ENCODE peak calls at places on chromosomes 11 and 22, in eight cellular contexts. A is adrenal gland; G is GM23338; L is mammary epithelial cell; D is SJSA1; O is CD4-positive, alpha-beta memory T cell; Q is uterus; S is ovary. F is an unnamed sample. For H3K4me1, the result is how much of the 10 kb centered on the place peaks cover.

GRCh38 chr11:6022954-6023353 is 7.6 kb downstream of the OR56A1 start:
- DNase-seq in G (peak), L (peak), A (no peak), S (no peak), D (no peak), O (peak), Q (no peak), F (no peak)

GRCh38 chr22:38957046-38957770 is at the start of gene APOBEC3A:
- DNase-seq in G (no peak), O (no peak), A (peak), S (no peak), Q (no peak), L (no peak), D (no peak), F (no peak)

GRCh38 chr11:102573851-102574250 is 43.3 kb upstream of the MMP7 start:
- DNase-seq in S (no peak), Q (no peak), A (no peak), G (no peak), L (peak), O (no peak), D (no peak), F (no peak)

GRCh38 chr11:9834281-9834680 is 170.4 kb downstream of the SWAP70 start:
- DNase-seq in L (no peak), S (no peak), D (no peak), A (no peak), Q (no peak), G (no peak), O (no peak), F (no peak)

GRCh38 chr11:1041936-1042608 is 5.6 kb upstream of the MUC6 start:
- DNase-seq in O (peak), G (no peak), L (no peak), S (no peak), Q (no peak), A (no peak), D (no peak), F (no peak)

GRCh38 chr22:22948651-22949611 is 61.3 kb downstream of the IGLL5 start:
- DNase-seq in Q (no peak), S (no peak), G (no peak), O (no peak), L (no peak), D (no peak), A (no peak), F (no peak)

GRCh38 chr11:87430821-87431220 is 393.1 kb downstream of the TMEM135 start:
- DNase-seq in Q (no peak), D (no peak), S (no peak), L (no peak), G (no peak), A (no peak), O (no peak), F (no peak)

GRCh38 chr11:102763440-102763839 is 17.0 kb downstream of the MMP10 start:
- DNase-seq in O (no peak), G (no peak), Q (no peak), A (no peak), S (no peak), L (peak), D (no peak), F (no peak)

GRCh38 chr11:71096751-71097388 is 155.5 kb downstream of the SHANK2 start:
- DNase-seq in G (no peak), A (no peak), O (no peak), D (no peak), Q (no peak), S (no peak), L (peak), F (no peak)

GRCh38 chr22:24026733-24027132 is 15.6 kb downstream of the CABIN1 start:
- DNase-seq in G (no peak), A (no peak), O (no peak), L (no peak), Q (no peak), D (no peak), S (no peak), F (no peak)

DNA sequence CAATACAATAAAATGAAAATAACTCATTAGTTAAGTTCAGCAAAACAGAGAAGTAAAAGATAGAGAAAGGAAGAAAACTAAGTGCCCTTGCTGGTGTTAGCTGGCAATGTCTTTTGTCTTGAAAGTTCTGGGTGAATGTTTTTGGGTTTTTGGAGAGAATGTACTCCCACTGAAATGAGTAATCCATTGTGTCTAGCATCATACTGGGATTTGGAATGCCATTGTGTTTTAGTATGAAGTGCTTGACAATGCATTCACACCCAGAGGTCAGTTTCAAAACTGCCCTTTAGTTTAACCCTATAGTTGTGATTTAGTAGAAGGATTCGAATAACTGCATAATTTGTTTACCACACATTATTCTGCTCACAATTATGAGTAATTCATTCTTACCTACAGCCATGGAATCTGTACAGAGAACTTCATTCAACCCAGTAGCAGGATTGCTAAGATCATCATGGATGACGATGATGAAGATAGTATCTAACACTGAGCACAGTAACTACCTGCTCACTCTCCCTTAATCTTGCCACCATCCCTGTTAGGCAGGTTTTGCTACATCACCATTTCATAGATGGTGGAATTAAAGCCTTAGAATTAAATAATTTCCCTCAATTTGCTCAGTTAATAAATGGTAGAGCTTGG is 33.9 kb downstream of the MAML2 start:
- DNase-seq in O (no peak), L (peak), A (no peak), Q (no peak), S (no peak), G (no peak), D (no peak), F (no peak)
- H3K4me1 ChIP-seq in O (under half), L (half or more), A (under half), Q (under half), S (under half), G (under half), D (half or more), F (under half)

GRCh38 chr11:19968860-19969259 is 191.4 kb downstream of the DBX1 start:
- DNase-seq in Q (no peak), D (no peak), L (peak), O (no peak), A (no peak), G (no peak), S (no peak), F (no peak)

GRCh38 chr11:19966435-19966834 is 193.8 kb downstream of the DBX1 start:
- DNase-seq in S (no peak), Q (no peak), G (no peak), D (no peak), L (no peak), O (no peak), A (no peak), F (no peak)

GRCh38 chr11:19963697-19964340 is 196.5 kb downstream of the DBX1 start:
- DNase-seq in G (no peak), S (no peak), A (no peak), O (no peak), Q (no peak), L (no peak), D (no peak), F (no peak)

GRCh38 chr11:19967796-19968195 is 192.5 kb downstream of the DBX1 start:
- DNase-seq in D (no peak), L (no peak), A (no peak), S (no peak), O (no peak), G (no peak), Q (no peak), F (no peak)

DNA sequence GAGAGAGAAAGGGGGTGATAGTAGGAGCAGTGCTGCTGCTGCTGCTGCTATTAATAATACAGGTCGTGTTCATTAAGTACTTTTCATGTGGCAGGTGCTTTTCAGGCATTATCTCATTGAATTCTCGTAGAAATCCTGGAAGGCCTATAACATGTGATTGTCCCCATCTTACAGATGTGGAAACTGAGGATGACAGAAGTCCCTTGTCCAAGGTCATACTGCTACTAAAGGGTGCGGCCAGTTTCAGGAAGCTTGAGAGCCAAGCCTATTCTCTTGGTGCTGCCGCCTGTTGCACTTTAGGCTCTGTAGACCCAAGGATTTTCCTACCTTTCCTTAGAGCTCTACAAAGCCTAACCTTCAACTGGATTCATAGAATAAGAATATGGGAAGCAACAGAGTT is 193.3 kb downstream of the DBX1 start:
- DNase-seq in G (no peak), D (no peak), S (no peak), A (no peak), Q (no peak), L (no peak), O (no peak), F (no peak)
- H3K27ac ChIP-seq in G (no peak), D (no peak), S (no peak), A (no peak), Q (no peak), L (no peak), O (no peak), F (no peak)

DNA sequence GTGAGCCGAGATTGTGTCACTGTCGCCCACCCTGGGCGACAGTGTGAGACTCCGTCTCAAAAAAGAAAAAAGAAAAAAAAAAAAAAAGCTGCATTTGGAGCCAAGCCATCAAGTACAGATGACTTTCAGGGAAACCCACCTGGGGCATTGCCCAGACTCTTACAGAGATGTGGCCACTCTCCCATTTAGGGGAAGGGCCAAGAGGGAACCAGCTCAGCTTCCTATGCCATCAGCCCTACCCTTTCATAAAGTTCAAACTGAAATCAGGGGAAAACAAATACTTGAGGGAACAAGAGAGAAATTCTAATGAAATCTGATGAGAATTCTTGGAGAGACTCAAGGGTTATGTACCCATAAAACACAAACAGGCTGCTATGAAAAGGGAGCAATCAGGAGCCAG is 64.2 kb upstream of the ARFGAP3 start:
- DNase-seq in A (no peak), D (no peak), Q (no peak), O (no peak), S (no peak), G (no peak), L (no peak), F (no peak)
- H3K4me1 ChIP-seq in A (under half), D (half or more), Q (under half), O (under half), S (under half), G (under half), L (half or more), F (under half)

GRCh38 chr11:126281666-126282175 is 1.2 kb upstream of the TIRAP start:
- DNase-seq in A (no peak), G (no peak), O (no peak), Q (no peak), L (no peak), S (no peak), D (no peak), F (no peak)

GRCh38 chr11:126284829-126285228 is 1.9 kb downstream of the TIRAP start:
- DNase-seq in D (peak), L (peak), Q (peak), O (peak), A (peak), S (peak), G (no peak), F (peak)

GRCh38 chr11:126282361-126282741 is 542 bp upstream of the TIRAP start:
- DNase-seq in D (no peak), L (peak), Q (peak), G (peak), O (peak), S (peak), A (peak), F (peak)

GRCh38 chr11:126281245-126281644 is 1.6 kb upstream of the TIRAP start:
- DNase-seq in D (no peak), O (no peak), Q (no peak), S (no peak), L (no peak), A (no peak), G (no peak), F (peak)

GRCh38 chr11:126282742-126283591 is at the start of gene TIRAP:
- DNase-seq in D (peak), O (peak), L (peak), S (peak), G (peak), Q (peak), A (peak), F (peak)
- H3K27ac ChIP-seq in D (peak), O (peak), L (peak), S (peak), G (no peak), Q (peak), A (peak), F (peak)

DNA sequence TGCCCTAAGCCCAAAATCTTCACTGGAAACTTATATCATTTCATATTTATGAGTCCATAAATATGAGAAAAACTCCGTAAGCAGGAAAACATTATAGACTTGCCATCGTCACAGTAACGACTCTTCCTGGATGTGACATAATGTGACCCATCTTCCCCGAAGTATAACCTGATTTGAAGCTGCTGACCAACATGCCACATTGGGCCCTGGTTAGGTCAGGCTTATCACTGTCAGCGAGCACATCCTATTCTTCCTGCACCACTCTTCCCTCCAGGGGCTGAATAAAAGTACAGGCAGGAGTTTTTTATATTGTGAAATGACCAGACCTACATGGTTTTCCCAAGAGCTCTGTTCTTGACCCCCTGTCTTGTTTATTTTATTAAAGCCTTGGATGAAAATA is 12.1 kb upstream of the BLID start:
- DNase-seq in O (no peak), S (no peak), Q (no peak), G (no peak), L (no peak), D (no peak), A (no peak), F (no peak)
- H3K4me1 ChIP-seq in O (under half), S (under half), Q (under half), G (under half), L (under half), D (under half), A (under half), F (under half)

DNA sequence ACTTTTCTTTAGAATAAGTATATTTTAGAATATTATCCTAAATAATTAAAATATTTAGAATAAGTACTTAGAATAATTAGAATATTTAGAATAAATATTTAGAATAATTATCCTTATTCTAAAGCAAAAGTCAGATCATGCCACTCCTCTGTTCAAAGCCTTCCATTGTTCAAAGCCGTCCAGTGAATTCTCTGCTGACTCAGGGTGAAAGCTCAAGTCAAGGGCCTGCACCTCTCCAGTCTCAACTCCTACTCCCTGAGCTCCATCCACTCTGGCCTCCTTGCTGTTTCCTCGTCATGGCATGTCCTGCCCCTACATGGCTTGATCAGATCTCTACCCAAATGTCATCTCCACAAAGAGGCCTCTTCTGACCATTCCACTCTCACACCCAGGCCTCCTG is 30.0 kb downstream of the PLEKHA7 start:
- DNase-seq in S (no peak), O (no peak), G (no peak), L (no peak), A (no peak), D (no peak), Q (no peak), F (no peak)
- H3K27ac ChIP-seq in S (no peak), O (no peak), G (no peak), L (no peak), A (no peak), D (no peak), Q (no peak), F (no peak)

GRCh38 chr11:67373916-67374570 is 645 bp upstream of the CLCF1 start:
- DNase-seq in G (peak), L (peak), S (peak), A (peak), D (peak), O (peak), Q (peak), F (peak)
- H3K4me1 ChIP-seq in G (under half), L (half or more), S (under half), A (under half), D (under half), O (half or more), Q (under half), F (under half)